ENCODE peak calls at places on chromosomes 4 and X, in four cellular contexts. D is stimulated activated CD4-positive, alpha-beta T cell treated with anti-CD3 and anti-CD28 coated beads, Interleukin-15, amount 100 ng/mL, for 24 hours; A is MCF 10A; J is heart left ventricle. K is an unnamed sample.

GRCh38 chrX:130171446-130172126 is at the start of gene RAB33A:
- DNase-seq in D (peak), A (no peak), J (no peak), K (peak)

GRCh38 chr4:129641179-129641578 is 545.2 kb downstream of the C4orf33 start:
- DNase-seq in D (peak), A (peak), J (no peak), K (peak)

GRCh38 chrX:119687661-119688413 is 5.1 kb downstream of the SEPTIN6 start:
- DNase-seq in D (no peak), A (no peak), J (no peak), K (no peak)

GRCh38 chr4:100984901-100985300 is 362.4 kb downstream of the PPP3CA start:
- DNase-seq in D (no peak), A (peak), J (no peak), K (no peak)

GRCh38 chr4:70734168-70734954 is 12.6 kb downstream of the RUFY3 start:
- DNase-seq in D (peak), A (peak), J (no peak), K (no peak)

GRCh38 chr4:183602444-183603102 is 56.4 kb downstream of the RWDD4 start:
- DNase-seq in D (no peak), A (peak), J (no peak), K (no peak)

GRCh38 chrX:55011294-55011693 is 11.1 kb downstream of the APEX2 start:
- DNase-seq in D (no peak), A (no peak), J (no peak), K (no peak)

GRCh38 chr4:38820329-38821061 is 15.9 kb upstream of the TLR1 start:
- DNase-seq in D (no peak), A (no peak), J (no peak), K (no peak)

GRCh38 chr4:159505275-159505975 is 402.5 kb downstream of the RAPGEF2 start:
- DNase-seq in D (no peak), A (no peak), J (no peak), K (no peak)

GRCh38 chrX:153590961-153591956 is 7.7 kb downstream of the CCNQ start:
- DNase-seq in D (no peak), A (no peak), J (no peak), K (no peak)

GRCh38 chr4:7781361-7781760 is 158.3 kb downstream of the AFAP1 start:
- DNase-seq in D (peak), A (no peak), J (no peak), K (no peak)

GRCh38 chrX:93985621-93986020 is 311.6 kb downstream of the FAM133A start:
- DNase-seq in D (no peak), A (peak), J (no peak), K (no peak)

GRCh38 chr4:15031197-15031596 is 28.9 kb downstream of the CPEB2 start:
- DNase-seq in D (no peak), A (no peak), J (no peak), K (no peak)

GRCh38 chr4:170040031-170040680 is 14.0 kb upstream of the MFAP3L start:
- DNase-seq in D (no peak), A (no peak), J (no peak), K (no peak)

GRCh38 chrX:70026851-70027200 is 22.9 kb downstream of the AWAT2 start:
- DNase-seq in D (no peak), A (no peak), J (no peak), K (no peak)

GRCh38 chr4:83828601-83829000 is 292.7 kb downstream of the GPAT3 start:
- DNase-seq in D (no peak), A (no peak), J (no peak), K (no peak)

GRCh38 chrX:133401539-133401938 is 13.8 kb downstream of the GPC4 start:
- DNase-seq in D (no peak), A (no peak), J (no peak), K (no peak)

GRCh38 chr4:98626350-98626749 is 32.1 kb downstream of the TSPAN5 start:
- DNase-seq in D (no peak), A (peak), J (no peak), K (peak)

GRCh38 chrX:78650906-78651437 is 8.2 kb downstream of the RTL3 start:
- DNase-seq in D (no peak), A (no peak), J (no peak), K (no peak)

GRCh38 chr4:158285429-158286216 is 75.3 kb downstream of the TMEM144 start:
- DNase-seq in D (no peak), A (no peak), J (no peak), K (no peak)

GRCh38 chr4:188297873-188298272 is 158.6 kb downstream of the TRIML1 start:
- DNase-seq in D (no peak), A (no peak), J (no peak), K (no peak)

GRCh38 chr4:102608190-102608589 is 107.0 kb downstream of the NFKB1 start:
- DNase-seq in D (no peak), A (no peak), J (no peak), K (no peak)

GRCh38 chr4:187183351-187183750 is 459.7 kb upstream of the FAT1 start:
- DNase-seq in D (no peak), A (no peak), J (no peak), K (no peak)

GRCh38 chr4:147335183-147335582 is 145.7 kb upstream of the EDNRA start:
- DNase-seq in D (no peak), A (no peak), J (no peak), K (no peak)

GRCh38 chr4:85175190-85175589 is 208.7 kb upstream of the WDFY3 start:
- DNase-seq in D (no peak), A (no peak), J (no peak), K (no peak)

GRCh38 chr4:30330894-30331652 is 389.1 kb upstream of the PCDH7 start:
- DNase-seq in D (no peak), A (no peak), J (no peak), K (no peak)

GRCh38 chr4:158170691-158171455 is 2.0 kb downstream of the GASK1B start:
- DNase-seq in D (peak), A (peak), J (peak), K (peak)

GRCh38 chrX:45421806-45422205 is 221.1 kb upstream of the DIPK2B start:
- DNase-seq in D (no peak), A (no peak), J (no peak), K (no peak)

GRCh38 chrX:130726661-130727060 is 176.3 kb downstream of the ENOX2 start:
- DNase-seq in D (no peak), A (peak), J (no peak), K (no peak)

GRCh38 chr4:5957091-5957490 is 61.1 kb downstream of the C4orf50 start:
- DNase-seq in D (no peak), A (no peak), J (no peak), K (no peak)

GRCh38 chr4:13627185-13627605 is 330 bp downstream of the BOD1L1 start:
- DNase-seq in D (peak), A (no peak), J (no peak), K (no peak)

GRCh38 chrX:20144491-20144890 is 2.9 kb upstream of the EIF1AX start:
- DNase-seq in D (no peak), A (peak), J (no peak), K (no peak)

GRCh38 chr4:119039779-119040178 is 95.9 kb upstream of the MYOZ2 start:
- DNase-seq in D (no peak), A (peak), J (no peak), K (no peak)

GRCh38 chrX:30659421-30659820 is 6.2 kb downstream of the GK start:
- DNase-seq in D (no peak), A (peak), J (no peak), K (no peak)

GRCh38 chr4:2946812-2947600 is 16.2 kb downstream of the NOP14 start:
- DNase-seq in D (no peak), A (no peak), J (no peak), K (no peak)

GRCh38 chr4:105560488-105560887 is 8.1 kb downstream of the ARHGEF38 start:
- DNase-seq in D (no peak), A (peak), J (no peak), K (no peak)